ENCODE peak calls at places on chromosomes 11 and 22, in four cellular contexts. One of them, this sample, is unnamed.

GRCh38 chr11:101862410-101863233 is 52.2 kb upstream of the CEP126 start:
- DNase-seq in activated CD4-positive, alpha-beta T cell treated with anti-CD3 and anti-CD28 coated beads, Interleukin-2, amount 10 ng/mL, durations not matched to agents 7 days and 5 days: no peak
- DNase-seq in SW480: peak; percentile 58
- DNase-seq in cardiac muscle cell: peak; percentile 59
- DNase-seq in this sample: peak; percentile 66

GRCh38 chr11:112797653-112798293 is 163.4 kb upstream of the NCAM1 start:
- DNase-seq in activated CD4-positive, alpha-beta T cell treated with anti-CD3 and anti-CD28 coated beads, Interleukin-2, amount 10 ng/mL, durations not matched to agents 7 days and 5 days: peak; percentile 40
- DNase-seq in SW480: no peak
- DNase-seq in cardiac muscle cell: no peak
- DNase-seq in this sample: peak; percentile 69

GRCh38 chr11:94218372-94218771 is 86.0 kb upstream of the IZUMO1R start:
- DNase-seq in activated CD4-positive, alpha-beta T cell treated with anti-CD3 and anti-CD28 coated beads, Interleukin-2, amount 10 ng/mL, durations not matched to agents 7 days and 5 days: no peak
- DNase-seq in cardiac muscle cell: peak; percentile 2
- DNase-seq in SW480: no peak
- DNase-seq in this sample: no peak

GRCh38 chr22:33513388-33514336 is 406.6 kb downstream of the LARGE1 start:
- DNase-seq in SW480: no peak
- DNase-seq in activated CD4-positive, alpha-beta T cell treated with anti-CD3 and anti-CD28 coated beads, Interleukin-2, amount 10 ng/mL, durations not matched to agents 7 days and 5 days: no peak
- DNase-seq in cardiac muscle cell: no peak
- DNase-seq in this sample: no peak

GRCh38 chr22:37178350-37179125 is 9.5 kb downstream of the C1QTNF6 start:
- DNase-seq in activated CD4-positive, alpha-beta T cell treated with anti-CD3 and anti-CD28 coated beads, Interleukin-2, amount 10 ng/mL, durations not matched to agents 7 days and 5 days: no peak
- DNase-seq in SW480: no peak
- DNase-seq in cardiac muscle cell: no peak
- DNase-seq in this sample: peak; percentile 58

GRCh38 chr22:29635734-29636357 is 32.4 kb downstream of the NF2 start:
- DNase-seq in cardiac muscle cell: peak; percentile 61
- DNase-seq in SW480: peak; percentile 56
- DNase-seq in activated CD4-positive, alpha-beta T cell treated with anti-CD3 and anti-CD28 coated beads, Interleukin-2, amount 10 ng/mL, durations not matched to agents 7 days and 5 days: no peak
- DNase-seq in this sample: peak; percentile 60

GRCh38 chr22:33666661-33667619 is 253.3 kb downstream of the LARGE1 start:
- DNase-seq in cardiac muscle cell: peak; percentile 14
- DNase-seq in activated CD4-positive, alpha-beta T cell treated with anti-CD3 and anti-CD28 coated beads, Interleukin-2, amount 10 ng/mL, durations not matched to agents 7 days and 5 days: no peak
- DNase-seq in SW480: no peak
- DNase-seq in this sample: no peak

GRCh38 chr22:50197856-50198623 is 2.8 kb upstream of the SELENOO start:
- DNase-seq in cardiac muscle cell: no peak
- DNase-seq in activated CD4-positive, alpha-beta T cell treated with anti-CD3 and anti-CD28 coated beads, Interleukin-2, amount 10 ng/mL, durations not matched to agents 7 days and 5 days: no peak
- DNase-seq in SW480: no peak
- DNase-seq in this sample: no peak

GRCh38 chr11:17744151-17744940 is 9.8 kb downstream of the KCNC1 start:
- DNase-seq in cardiac muscle cell: no peak
- DNase-seq in activated CD4-positive, alpha-beta T cell treated with anti-CD3 and anti-CD28 coated beads, Interleukin-2, amount 10 ng/mL, durations not matched to agents 7 days and 5 days: no peak
- DNase-seq in SW480: no peak
- DNase-seq in this sample: peak; percentile 11

GRCh38 chr22:40120783-40121182 is 56.9 kb upstream of the TNRC6B start:
- DNase-seq in activated CD4-positive, alpha-beta T cell treated with anti-CD3 and anti-CD28 coated beads, Interleukin-2, amount 10 ng/mL, durations not matched to agents 7 days and 5 days: no peak
- DNase-seq in cardiac muscle cell: no peak
- DNase-seq in SW480: no peak
- DNase-seq in this sample: no peak

GRCh38 chr22:49243965-49244364 is 583.7 kb downstream of the BRD1 start:
- DNase-seq in SW480: no peak
- DNase-seq in activated CD4-positive, alpha-beta T cell treated with anti-CD3 and anti-CD28 coated beads, Interleukin-2, amount 10 ng/mL, durations not matched to agents 7 days and 5 days: no peak
- DNase-seq in cardiac muscle cell: no peak
- DNase-seq in this sample: no peak

GRCh38 chr11:81959341-81959740 is 774.3 kb downstream of the FAM181B start:
- DNase-seq in activated CD4-positive, alpha-beta T cell treated with anti-CD3 and anti-CD28 coated beads, Interleukin-2, amount 10 ng/mL, durations not matched to agents 7 days and 5 days: no peak
- DNase-seq in cardiac muscle cell: peak; percentile 71
- DNase-seq in SW480: no peak
- DNase-seq in this sample: no peak

GRCh38 chr22:22408269-22408668 is 100.3 kb downstream of the ZNF280B start:
- DNase-seq in SW480: no peak
- DNase-seq in cardiac muscle cell: no peak
- DNase-seq in activated CD4-positive, alpha-beta T cell treated with anti-CD3 and anti-CD28 coated beads, Interleukin-2, amount 10 ng/mL, durations not matched to agents 7 days and 5 days: no peak
- DNase-seq in this sample: no peak

GRCh38 chr11:2612884-2613571 is 86.8 kb downstream of the KCNQ1OT1 start:
- DNase-seq in activated CD4-positive, alpha-beta T cell treated with anti-CD3 and anti-CD28 coated beads, Interleukin-2, amount 10 ng/mL, durations not matched to agents 7 days and 5 days: no peak
- DNase-seq in cardiac muscle cell: no peak
- DNase-seq in SW480: peak; percentile 38
- DNase-seq in this sample: no peak

GRCh38 chr11:60783141-60783484 is 2.0 kb upstream of the MS4A10 start:
- DNase-seq in SW480: no peak
- DNase-seq in activated CD4-positive, alpha-beta T cell treated with anti-CD3 and anti-CD28 coated beads, Interleukin-2, amount 10 ng/mL, durations not matched to agents 7 days and 5 days: no peak
- DNase-seq in cardiac muscle cell: no peak
- DNase-seq in this sample: no peak

This sample was measured in RPMI7951.